ENCODE peak calls at places on chromosomes 5 and 9, in seven cellular contexts. T is activated naive CD4-positive, alpha-beta T cell treated with anti-CD3 and anti-CD28 coated beads for 36 hours; U is GM23338; P is NCI-H774; K is activated T-cell treated with anti-CD3 and anti-CD28 coated beads, Interleukin-2, amount 50 U/mL, for 72 hours; D is psoas muscle; I is lung microvascular endothelial cell. R is an unnamed sample.

GRCh38 chr9:113702423-113702755 is 173.7 kb upstream of the ZNF618 start:
- DNase-seq in T (no peak), K (no peak), U (no peak), P (no peak), I (no peak), D (no peak), R (no peak)

GRCh38 chr9:69945671-69946141 is 97.9 kb upstream of the MAMDC2 start:
- DNase-seq in K (no peak), I (peak), P (no peak), U (no peak), D (peak), T (no peak), R (peak)

GRCh38 chr5:134245101-134245604 is 19.3 kb upstream of the PPP2CA start:
- DNase-seq in P (no peak), T (no peak), U (peak), D (no peak), I (peak), K (no peak), R (peak)

GRCh38 chr9:138073408-138073807 is 195.8 kb downstream of the CACNA1B start:
- DNase-seq in T (no peak), K (no peak), U (no peak), I (no peak), P (no peak), D (no peak), R (no peak)

GRCh38 chr5:135724475-135725065 is 109.9 kb upstream of the SLC25A48 start:
- DNase-seq in I (no peak), D (no peak), U (no peak), K (no peak), P (no peak), T (no peak), R (no peak)

GRCh38 chr5:54769072-54769471 is 216.3 kb downstream of the ESM1 start:
- DNase-seq in T (no peak), I (no peak), U (peak), D (no peak), P (no peak), K (no peak), R (no peak)

GRCh38 chr9:18260527-18260926 is 213.4 kb upstream of the ADAMTSL1 start:
- DNase-seq in P (peak), D (no peak), T (no peak), K (no peak), U (no peak), I (no peak), R (peak)

GRCh38 chr5:82397741-82398320 is 119.7 kb upstream of the RPS23 start:
- DNase-seq in D (no peak), K (no peak), U (no peak), T (no peak), I (no peak), P (no peak), R (no peak)

GRCh38 chr5:107056278-107056677 is 614.5 kb downstream of the EFNA5 start:
- DNase-seq in T (no peak), K (no peak), P (no peak), I (no peak), U (no peak), D (no peak), R (no peak)

GRCh38 chr9:114958021-114958846 is 27.8 kb upstream of the TNFSF8 start:
- DNase-seq in D (peak), K (peak), I (no peak), U (no peak), P (no peak), T (peak), R (peak)

GRCh38 chr9:122115176-122116035 is 22.3 kb upstream of the TTLL11 start:
- DNase-seq in K (no peak), I (no peak), D (no peak), T (no peak), P (no peak), U (no peak), R (no peak)

GRCh38 chr5:74127377-74128338 is 501.7 kb downstream of the ARHGEF28 start:
- DNase-seq in D (no peak), P (peak), I (peak), T (no peak), U (peak), K (no peak), R (no peak)

GRCh38 chr5:67047180-67047579 is 149.4 kb downstream of the CD180 start:
- DNase-seq in I (no peak), K (no peak), T (no peak), D (peak), U (no peak), P (no peak), R (peak)

GRCh38 chr5:156951354-156951753 is 11.7 kb downstream of the TIMD4 start:
- DNase-seq in P (no peak), D (no peak), K (no peak), T (no peak), U (no peak), I (no peak), R (no peak)

GRCh38 chr9:97518909-97519307 is 17.4 kb downstream of the TMOD1 start:
- DNase-seq in D (peak), K (no peak), U (no peak), T (no peak), P (no peak), I (peak), R (peak)

GRCh38 chr5:171757853-171758535 is 27.6 kb upstream of the SMIM23 start:
- DNase-seq in P (no peak), U (no peak), T (no peak), I (no peak), D (no peak), K (no peak), R (peak)

GRCh38 chr9:134621558-134622110 is 20.0 kb upstream of the COL5A1 start:
- DNase-seq in P (no peak), U (no peak), I (no peak), T (no peak), D (no peak), K (no peak), R (no peak)

GRCh38 chr5:165325201-165325600 is 1819.8 kb downstream of the MAT2B start:
- DNase-seq in D (no peak), U (no peak), P (no peak), I (no peak), K (no peak), T (no peak), R (peak)

GRCh38 chr9:89083626-89084025 is 92.4 kb downstream of the S1PR3 start:
- DNase-seq in D (no peak), I (no peak), T (no peak), P (no peak), U (no peak), K (no peak), R (no peak)

GRCh38 chr5:36496471-36496870 is 109.9 kb upstream of the SLC1A3 start:
- DNase-seq in D (no peak), U (no peak), P (no peak), T (no peak), K (no peak), I (no peak), R (no peak)

GRCh38 chr5:16901038-16901644 is 34.9 kb downstream of the MYO10 start:
- DNase-seq in T (no peak), P (no peak), K (no peak), D (no peak), I (no peak), U (peak), R (no peak)

GRCh38 chr5:37840036-37840909 is at the start of gene GDNF:
- DNase-seq in I (peak), D (peak), T (no peak), U (peak), P (no peak), K (no peak), R (peak)

GRCh38 chr9:97632406-97632991 is 669 bp downstream of the TSTD2 start:
- DNase-seq in K (peak), I (no peak), D (peak), P (no peak), T (peak), U (peak), R (peak)

R was measured in RPMI7951.